ENCODE peak calls at places on chromosomes 5 and 9, in five cellular contexts. One of them, this sample, is unnamed.

GRCh38 chr5:134240421-134240962 is 14.6 kb upstream of the PPP2CA start:
- DNase-seq in caudate nucleus: peak; percentile 32
- DNase-seq in cardiac muscle cell: peak; percentile 72
- DNase-seq in lower lobe of right lung: no peak
- DNase-seq in transverse colon: no peak
- DNase-seq in this sample: peak; percentile 17

GRCh38 chr5:172646716-172647285 is 5.7 kb downstream of the NEURL1B start:
- DNase-seq in caudate nucleus: no peak
- DNase-seq in cardiac muscle cell: peak; percentile 70
- DNase-seq in lower lobe of right lung: no peak
- DNase-seq in transverse colon: peak; percentile 66
- DNase-seq in this sample: peak; percentile 75

GRCh38 chr9:88258587-88258986 is 120.3 kb upstream of the SPATA31C2 start:
- DNase-seq in caudate nucleus: no peak
- DNase-seq in cardiac muscle cell: no peak
- DNase-seq in lower lobe of right lung: peak; percentile 49
- DNase-seq in transverse colon: peak; percentile 18
- DNase-seq in this sample: no peak

GRCh38 chr9:118882674-118883073 is 486.6 kb downstream of the BRINP1 start:
- DNase-seq in caudate nucleus: no peak
- DNase-seq in cardiac muscle cell: no peak
- DNase-seq in lower lobe of right lung: no peak
- DNase-seq in transverse colon: no peak
- DNase-seq in this sample: no peak

GRCh38 chr9:81529556-81530193 is 159.7 kb downstream of the TLE1 start:
- DNase-seq in caudate nucleus: no peak
- DNase-seq in cardiac muscle cell: no peak
- DNase-seq in lower lobe of right lung: no peak
- DNase-seq in transverse colon: no peak
- DNase-seq in this sample: no peak

GRCh38 chr5:158992104-158992740 is 107.5 kb downstream of the EBF1 start:
- DNase-seq in caudate nucleus: no peak
- DNase-seq in cardiac muscle cell: no peak
- DNase-seq in lower lobe of right lung: no peak
- DNase-seq in transverse colon: no peak
- DNase-seq in this sample: no peak

GRCh38 chr5:37991903-37992299 is 152.1 kb upstream of the GDNF start:
- DNase-seq in caudate nucleus: no peak
- DNase-seq in cardiac muscle cell: no peak
- DNase-seq in lower lobe of right lung: no peak
- DNase-seq in transverse colon: no peak
- DNase-seq in this sample: no peak

GRCh38 chr9:127950513-127951210 is 13.0 kb upstream of the DPM2 start:
- DNase-seq in caudate nucleus: peak; percentile 92
- DNase-seq in cardiac muscle cell: no peak
- DNase-seq in lower lobe of right lung: no peak
- DNase-seq in transverse colon: no peak
- DNase-seq in this sample: peak; percentile 70

GRCh38 chr5:39755986-39756385 is 331.2 kb upstream of the DAB2 start:
- DNase-seq in caudate nucleus: peak; percentile 0
- DNase-seq in cardiac muscle cell: no peak
- DNase-seq in lower lobe of right lung: no peak
- DNase-seq in transverse colon: no peak
- DNase-seq in this sample: no peak

GRCh38 chr5:147756566-147756965 is 26.0 kb downstream of the JAKMIP2 start:
- DNase-seq in caudate nucleus: no peak
- DNase-seq in cardiac muscle cell: no peak
- DNase-seq in lower lobe of right lung: no peak
- DNase-seq in transverse colon: no peak
- DNase-seq in this sample: no peak

GRCh38 chr5:166594552-166594951 is 1696.9 kb upstream of the WWC1 start:
- DNase-seq in caudate nucleus: no peak
- DNase-seq in cardiac muscle cell: no peak
- DNase-seq in lower lobe of right lung: no peak
- DNase-seq in transverse colon: no peak
- DNase-seq in this sample: no peak

GRCh38 chr9:123929177-123929869 is 603 bp downstream of the DENND1A start:
- DNase-seq in caudate nucleus: peak; percentile 20
- DNase-seq in cardiac muscle cell: no peak
- DNase-seq in lower lobe of right lung: peak; percentile 48
- DNase-seq in transverse colon: peak; percentile 44
- DNase-seq in this sample: peak; percentile 35

GRCh38 chr9:126474786-126475485 is 138.8 kb upstream of the LMX1B start:
- DNase-seq in caudate nucleus: no peak
- DNase-seq in cardiac muscle cell: no peak
- DNase-seq in lower lobe of right lung: peak; percentile 24
- DNase-seq in transverse colon: no peak
- DNase-seq in this sample: no peak

GRCh38 chr9:86285247-86285646 is 2.9 kb upstream of the ISCA1 start:
- DNase-seq in caudate nucleus: no peak
- DNase-seq in cardiac muscle cell: no peak
- DNase-seq in lower lobe of right lung: no peak
- DNase-seq in transverse colon: no peak
- DNase-seq in this sample: no peak

GRCh38 chr9:126453156-126453963 is 126.7 kb downstream of the MVB12B start:
- DNase-seq in caudate nucleus: no peak
- DNase-seq in cardiac muscle cell: no peak
- DNase-seq in lower lobe of right lung: no peak
- DNase-seq in transverse colon: no peak
- DNase-seq in this sample: peak; percentile 38

GRCh38 chr5:135662683-135663082 is 83.9 kb upstream of the CXCL14 start:
- DNase-seq in caudate nucleus: no peak
- DNase-seq in cardiac muscle cell: no peak
- DNase-seq in lower lobe of right lung: no peak
- DNase-seq in transverse colon: no peak
- DNase-seq in this sample: peak; percentile 9

GRCh38 chr5:142960309-142960696 is 190.1 kb downstream of the ARHGAP26 start:
- DNase-seq in caudate nucleus: no peak
- DNase-seq in cardiac muscle cell: no peak
- DNase-seq in lower lobe of right lung: no peak
- DNase-seq in transverse colon: no peak
- DNase-seq in this sample: no peak

GRCh38 chr5:169753795-169754194 is 116.7 kb downstream of the DOCK2 start:
- DNase-seq in caudate nucleus: no peak
- DNase-seq in cardiac muscle cell: no peak
- DNase-seq in lower lobe of right lung: no peak
- DNase-seq in transverse colon: no peak
- DNase-seq in this sample: no peak

GRCh38 chr9:85522459-85523092 is 219.2 kb downstream of the AGTPBP1 start:
- DNase-seq in caudate nucleus: peak; percentile 67
- DNase-seq in cardiac muscle cell: peak; percentile 35
- DNase-seq in lower lobe of right lung: peak; percentile 70
- DNase-seq in transverse colon: peak; percentile 11
- DNase-seq in this sample: peak; percentile 64

GRCh38 chr5:15757635-15758034 is 257.7 kb downstream of the FBXL7 start:
- DNase-seq in caudate nucleus: no peak
- DNase-seq in cardiac muscle cell: no peak
- DNase-seq in lower lobe of right lung: no peak
- DNase-seq in transverse colon: no peak
- DNase-seq in this sample: no peak

GRCh38 chr9:4012446-4012845 is 287.4 kb downstream of the GLIS3 start:
- DNase-seq in caudate nucleus: no peak
- DNase-seq in cardiac muscle cell: no peak
- DNase-seq in lower lobe of right lung: no peak
- DNase-seq in transverse colon: no peak
- DNase-seq in this sample: no peak

GRCh38 chr5:157222506-157223230 is 42.0 kb downstream of the ITK start:
- DNase-seq in caudate nucleus: no peak
- DNase-seq in cardiac muscle cell: no peak
- DNase-seq in lower lobe of right lung: no peak
- DNase-seq in transverse colon: no peak
- DNase-seq in this sample: no peak

GRCh38 chr5:122076669-122077450 is 1.2 kb downstream of the LOX start:
- DNase-seq in caudate nucleus: peak; percentile 51
- DNase-seq in cardiac muscle cell: peak; percentile 81
- DNase-seq in lower lobe of right lung: peak; percentile 79
- DNase-seq in transverse colon: peak; percentile 81
- DNase-seq in this sample: peak; percentile 82

GRCh38 chr5:16456103-16456832 is 9.3 kb downstream of the ZNF622 start:
- DNase-seq in caudate nucleus: peak; percentile 9
- DNase-seq in cardiac muscle cell: peak; percentile 77
- DNase-seq in lower lobe of right lung: peak; percentile 52
- DNase-seq in transverse colon: peak; percentile 20
- DNase-seq in this sample: peak; percentile 83

GRCh38 chr5:143026380-143026779 is 256.2 kb downstream of the ARHGAP26 start:
- DNase-seq in caudate nucleus: no peak
- DNase-seq in cardiac muscle cell: no peak
- DNase-seq in lower lobe of right lung: no peak
- DNase-seq in transverse colon: no peak
- DNase-seq in this sample: no peak

GRCh38 chr5:91176288-91177016 is 206.7 kb downstream of the ARRDC3 start:
- DNase-seq in caudate nucleus: no peak
- DNase-seq in cardiac muscle cell: peak; percentile 58
- DNase-seq in lower lobe of right lung: no peak
- DNase-seq in transverse colon: no peak
- DNase-seq in this sample: no peak

GRCh38 chr5:933251-933861 is 40.7 kb downstream of the TRIP13 start:
- DNase-seq in caudate nucleus: no peak
- DNase-seq in cardiac muscle cell: no peak
- DNase-seq in lower lobe of right lung: no peak
- DNase-seq in transverse colon: no peak
- DNase-seq in this sample: no peak

This sample was measured in neural progenitor cell.